ENCODE peak calls at places on chromosomes 12 and 14, in six cellular contexts. One of them, this sample, is unnamed.

GRCh38 chr12:82527165-82527780 is 159.4 kb upstream of the TMTC2 start:
- DNase-seq in HepG2: peak; percentile 46
- DNase-seq in GM12878: no peak
- DNase-seq in SK-N-SH: peak; percentile 26
- DNase-seq in H1: no peak
- DNase-seq in K562: peak; percentile 17
- DNase-seq in this sample: peak; percentile 21

GRCh38 chr14:58243790-58244555 is 670 bp upstream of the PSMA3 start:
- DNase-seq in H1: no peak
- DNase-seq in GM12878: no peak
- DNase-seq in K562: peak; percentile 33
- DNase-seq in HepG2: peak; percentile 54
- DNase-seq in SK-N-SH: no peak
- DNase-seq in this sample: peak; percentile 48

GRCh38 chr14:104681689-104682074 is 7.7 kb upstream of the INF2 start:
- DNase-seq in K562: no peak
- DNase-seq in HepG2: peak; percentile 46
- DNase-seq in GM12878: no peak
- DNase-seq in SK-N-SH: peak; percentile 85
- DNase-seq in H1: peak; percentile 82
- DNase-seq in this sample: no peak

GRCh38 chr12:49946497-49946896 is 4.0 kb upstream of the AQP2 start:
- DNase-seq in H1: no peak
- DNase-seq in GM12878: no peak
- DNase-seq in HepG2: no peak
- DNase-seq in K562: no peak
- DNase-seq in SK-N-SH: no peak
- DNase-seq in this sample: no peak

GRCh38 chr12:57800965-57801364 is 17.6 kb downstream of the AVIL start:
- DNase-seq in HepG2: no peak
- DNase-seq in GM12878: no peak
- DNase-seq in K562: no peak
- DNase-seq in SK-N-SH: no peak
- DNase-seq in H1: no peak
- DNase-seq in this sample: no peak

GRCh38 chr12:91053951-91054715 is 3.7 kb downstream of the KERA start:
- DNase-seq in K562: no peak
- DNase-seq in HepG2: no peak
- DNase-seq in GM12878: no peak
- DNase-seq in H1: no peak
- DNase-seq in SK-N-SH: no peak
- DNase-seq in this sample: no peak

GRCh38 chr12:52010152-52010622 is 3.4 kb downstream of the TAMALIN start:
- DNase-seq in SK-N-SH: peak; percentile 88
- DNase-seq in HepG2: peak; percentile 72
- DNase-seq in K562: peak; percentile 89
- DNase-seq in H1: peak; percentile 67
- DNase-seq in GM12878: no peak
- DNase-seq in this sample: no peak

GRCh38 chr12:76643438-76643837 is 83.9 kb upstream of the OSBPL8 start:
- DNase-seq in H1: no peak
- DNase-seq in SK-N-SH: no peak
- DNase-seq in GM12878: no peak
- DNase-seq in HepG2: no peak
- DNase-seq in K562: no peak
- DNase-seq in this sample: no peak

GRCh38 chr14:51776102-51776894 is 84.1 kb upstream of the GNG2 start:
- DNase-seq in H1: peak; percentile 43
- DNase-seq in GM12878: no peak
- DNase-seq in K562: peak; percentile 34
- DNase-seq in HepG2: peak; percentile 52
- DNase-seq in SK-N-SH: peak; percentile 87
- DNase-seq in this sample: no peak

GRCh38 chr12:41100572-41100971 is 87.5 kb upstream of the PDZRN4 start:
- DNase-seq in SK-N-SH: no peak
- DNase-seq in H1: no peak
- DNase-seq in GM12878: no peak
- DNase-seq in K562: no peak
- DNase-seq in HepG2: no peak
- DNase-seq in this sample: no peak

GRCh38 chr12:613996-614726 is 49.1 kb downstream of the NINJ2 start:
- DNase-seq in H1: no peak
- DNase-seq in HepG2: peak; percentile 31
- DNase-seq in SK-N-SH: peak; percentile 73
- DNase-seq in GM12878: no peak
- DNase-seq in K562: no peak
- DNase-seq in this sample: peak; percentile 51

GRCh38 chr12:42482820-42483533 is 106.6 kb downstream of the PRICKLE1 start:
- DNase-seq in K562: peak; percentile 87
- DNase-seq in H1: peak; percentile 27
- DNase-seq in SK-N-SH: peak; percentile 96
- DNase-seq in GM12878: no peak
- DNase-seq in HepG2: peak; percentile 24
- DNase-seq in this sample: no peak

GRCh38 chr12:70267550-70267949 is 24.3 kb downstream of the CNOT2 start:
- DNase-seq in SK-N-SH: no peak
- DNase-seq in GM12878: no peak
- DNase-seq in H1: no peak
- DNase-seq in K562: no peak
- DNase-seq in HepG2: no peak
- DNase-seq in this sample: no peak

GRCh38 chr14:76305474-76305826 is 70.5 kb upstream of the ESRRB start:
- DNase-seq in K562: no peak
- DNase-seq in GM12878: no peak
- DNase-seq in H1: no peak
- DNase-seq in HepG2: no peak
- DNase-seq in SK-N-SH: no peak
- DNase-seq in this sample: no peak

GRCh38 chr12:94183702-94184379 is 35.5 kb downstream of the PLXNC1 start:
- DNase-seq in HepG2: peak; percentile 97
- DNase-seq in SK-N-SH: no peak
- DNase-seq in K562: no peak
- DNase-seq in H1: no peak
- DNase-seq in GM12878: no peak
- DNase-seq in this sample: no peak

GRCh38 chr12:57031228-57031670 is 14.9 kb upstream of the TAC3 start:
- DNase-seq in HepG2: peak; percentile 28
- DNase-seq in SK-N-SH: no peak
- DNase-seq in H1: no peak
- DNase-seq in K562: no peak
- DNase-seq in GM12878: no peak
- DNase-seq in this sample: peak; percentile 59

GRCh38 chr12:9041321-9041720 is 52.0 kb downstream of the KLRG1 start:
- DNase-seq in K562: no peak
- DNase-seq in GM12878: no peak
- DNase-seq in H1: no peak
- DNase-seq in HepG2: no peak
- DNase-seq in SK-N-SH: no peak
- DNase-seq in this sample: no peak

GRCh38 chr14:99320621-99321235 is 48.7 kb upstream of the BCL11B start:
- DNase-seq in SK-N-SH: no peak
- DNase-seq in K562: no peak
- DNase-seq in HepG2: no peak
- DNase-seq in H1: no peak
- DNase-seq in GM12878: no peak
- DNase-seq in this sample: no peak

GRCh38 chr14:79852975-79853374 is 358.3 kb downstream of the DIO2 start:
- DNase-seq in SK-N-SH: no peak
- DNase-seq in H1: no peak
- DNase-seq in K562: no peak
- DNase-seq in GM12878: no peak
- DNase-seq in HepG2: no peak
- DNase-seq in this sample: no peak

GRCh38 chr12:116331876-116332275 is 54.4 kb upstream of the MED13L start:
- DNase-seq in SK-N-SH: no peak
- DNase-seq in H1: no peak
- DNase-seq in GM12878: no peak
- DNase-seq in K562: no peak
- DNase-seq in HepG2: no peak
- DNase-seq in this sample: no peak

GRCh38 chr14:38536376-38537038 is 280.6 kb upstream of the CLEC14A start:
- DNase-seq in H1: no peak
- DNase-seq in K562: no peak
- DNase-seq in GM12878: no peak
- DNase-seq in HepG2: no peak
- DNase-seq in SK-N-SH: no peak
- DNase-seq in this sample: no peak

GRCh38 chr12:15274561-15274967 is 47.7 kb upstream of the PTPRO start:
- DNase-seq in SK-N-SH: peak; percentile 23
- DNase-seq in GM12878: no peak
- DNase-seq in K562: no peak
- DNase-seq in HepG2: no peak
- DNase-seq in H1: no peak
- DNase-seq in this sample: no peak

GRCh38 chr12:77979597-77980250 is 149.0 kb downstream of the NAV3 start:
- DNase-seq in GM12878: no peak
- DNase-seq in SK-N-SH: no peak
- DNase-seq in HepG2: no peak
- DNase-seq in K562: no peak
- DNase-seq in H1: no peak
- DNase-seq in this sample: no peak

GRCh38 chr14:43143106-43143505 is 1364.0 kb downstream of the FSCB start:
- DNase-seq in GM12878: no peak
- DNase-seq in SK-N-SH: no peak
- DNase-seq in H1: no peak
- DNase-seq in HepG2: no peak
- DNase-seq in K562: no peak
- DNase-seq in this sample: no peak

GRCh38 chr14:75299064-75299463 is 20.4 kb downstream of the FOS start:
- DNase-seq in H1: no peak
- DNase-seq in K562: peak; percentile 17
- DNase-seq in SK-N-SH: no peak
- DNase-seq in GM12878: no peak
- DNase-seq in HepG2: no peak
- DNase-seq in this sample: peak; percentile 89

GRCh38 chr14:74526854-74527585 is 33.5 kb downstream of the ISCA2 start:
- DNase-seq in SK-N-SH: no peak
- DNase-seq in K562: no peak
- DNase-seq in HepG2: no peak
- DNase-seq in GM12878: no peak
- DNase-seq in H1: no peak
- DNase-seq in this sample: no peak

GRCh38 chr12:128729628-128730121 is 94.1 kb downstream of the SLC15A4 start:
- DNase-seq in K562: no peak
- DNase-seq in H1: no peak
- DNase-seq in HepG2: peak; percentile 5
- DNase-seq in GM12878: no peak
- DNase-seq in SK-N-SH: no peak
- DNase-seq in this sample: no peak

GRCh38 chr12:53791735-53792326 is 40.1 kb upstream of the CISTR start:
- DNase-seq in GM12878: no peak
- DNase-seq in HepG2: no peak
- DNase-seq in H1: peak; percentile 2
- DNase-seq in SK-N-SH: no peak
- DNase-seq in K562: peak; percentile 27
- DNase-seq in this sample: no peak

GRCh38 chr14:22131749-22132476 is 457.1 kb downstream of the DAD1 start:
- DNase-seq in K562: peak; percentile 7
- DNase-seq in HepG2: peak; percentile 32
- DNase-seq in H1: no peak
- DNase-seq in SK-N-SH: no peak
- DNase-seq in GM12878: no peak
- DNase-seq in this sample: no peak

GRCh38 chr14:85599939-85600338 is 70.0 kb downstream of the FLRT2 start:
- DNase-seq in HepG2: no peak
- DNase-seq in SK-N-SH: no peak
- DNase-seq in H1: no peak
- DNase-seq in GM12878: no peak
- DNase-seq in K562: no peak
- DNase-seq in this sample: peak; percentile 79

GRCh38 chr12:26126340-26127284 is 1.8 kb upstream of the BHLHE41 start:
- DNase-seq in H1: no peak
- DNase-seq in GM12878: no peak
- DNase-seq in SK-N-SH: peak; percentile 90
- DNase-seq in HepG2: peak; percentile 28
- DNase-seq in K562: peak; percentile 49
- DNase-seq in this sample: peak; percentile 73

GRCh38 chr12:98803468-98804209 is 158.5 kb downstream of the APAF1 start:
- DNase-seq in HepG2: no peak
- DNase-seq in SK-N-SH: no peak
- DNase-seq in H1: no peak
- DNase-seq in K562: no peak
- DNase-seq in GM12878: no peak
- DNase-seq in this sample: no peak

GRCh38 chr12:92446082-92446460 is 256.7 kb upstream of the PLEKHG7 start:
- DNase-seq in K562: no peak
- DNase-seq in H1: no peak
- DNase-seq in HepG2: no peak
- DNase-seq in GM12878: no peak
- DNase-seq in SK-N-SH: no peak
- DNase-seq in this sample: no peak
- TF ChIP-seq GABPA in K562: no peak
- TF ChIP-seq GABPA in H1: no peak
- TF ChIP-seq GABPA in HepG2: no peak
- TF ChIP-seq GABPA in GM12878: no peak
- TF ChIP-seq GABPA in SK-N-SH: no peak
- TF ChIP-seq GABPA in this sample: no peak

DNA sequence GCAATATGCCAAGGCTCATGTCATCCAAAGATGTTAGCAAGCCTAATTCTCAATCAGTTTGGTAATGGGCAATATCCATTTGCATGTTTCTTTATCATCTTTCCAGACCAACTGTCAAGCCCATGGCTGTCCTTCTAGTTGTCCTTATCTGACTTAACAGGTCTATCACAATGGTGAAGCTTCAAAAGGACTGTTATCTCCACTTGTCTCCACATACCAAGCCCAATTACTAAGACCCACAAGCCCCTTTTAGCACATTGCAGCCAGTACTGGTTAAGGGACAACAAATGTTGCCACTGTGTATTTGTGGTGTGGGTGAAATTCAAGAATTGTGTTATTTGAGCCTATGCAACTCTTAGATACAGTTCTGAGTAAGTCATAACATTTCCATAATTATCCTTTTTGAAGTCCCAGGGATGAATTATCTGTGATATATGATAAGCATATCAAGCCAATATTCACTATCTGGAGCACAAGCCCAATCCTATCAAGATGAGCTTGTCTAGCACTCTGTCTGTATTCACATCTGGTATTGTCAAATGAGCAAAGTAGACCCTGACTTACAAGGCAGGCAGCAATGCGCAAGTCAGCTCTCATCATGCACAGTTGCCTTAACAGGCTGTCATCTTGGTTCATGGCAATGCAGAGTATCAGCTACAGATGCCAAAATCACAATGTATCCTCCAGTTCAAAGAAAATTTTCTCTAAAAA is 19.3 kb upstream of the ST8SIA1 start:
- DNase-seq in HepG2: no peak
- DNase-seq in H1: no peak
- DNase-seq in SK-N-SH: no peak
- DNase-seq in GM12878: no peak
- DNase-seq in K562: no peak
- DNase-seq in this sample: no peak
- TF ChIP-seq GABPA in HepG2: no peak
- TF ChIP-seq GABPA in H1: no peak
- TF ChIP-seq GABPA in SK-N-SH: no peak
- TF ChIP-seq GABPA in GM12878: no peak
- TF ChIP-seq GABPA in K562: no peak
- TF ChIP-seq GABPA in this sample: no peak

GRCh38 chr12:27969011-27969900 is 3.3 kb downstream of the PTHLH start:
- DNase-seq in GM12878: no peak
- DNase-seq in H1: no peak
- DNase-seq in K562: no peak
- DNase-seq in SK-N-SH: peak; percentile 76
- DNase-seq in HepG2: no peak
- DNase-seq in this sample: no peak
- TF ChIP-seq GABPA in GM12878: no peak
- TF ChIP-seq GABPA in H1: no peak
- TF ChIP-seq GABPA in K562: no peak
- TF ChIP-seq GABPA in SK-N-SH: no peak
- TF ChIP-seq GABPA in HepG2: no peak
- TF ChIP-seq GABPA in this sample: no peak

GRCh38 chr14:97280526-97280925 is 483.3 kb downstream of the VRK1 start:
- DNase-seq in H1: no peak
- DNase-seq in K562: no peak
- DNase-seq in GM12878: no peak
- DNase-seq in SK-N-SH: no peak
- DNase-seq in HepG2: no peak
- DNase-seq in this sample: no peak
- TF ChIP-seq GABPA in H1: no peak
- TF ChIP-seq GABPA in K562: no peak
- TF ChIP-seq GABPA in GM12878: no peak
- TF ChIP-seq GABPA in SK-N-SH: no peak
- TF ChIP-seq GABPA in HepG2: no peak
- TF ChIP-seq GABPA in this sample: no peak

This sample was measured in HL-60.